ENCODE peak calls at places on chromosomes 2 and 18, in five cellular contexts. K is stimulated activated CD4-positive, alpha-beta T cell treated with anti-CD3 and anti-CD28 coated beads, Interleukin-4, amount 100 ng/mL, for 48 hours; C is non-pigmented ciliary epithelial cell; Q is central memory CD4-positive, alpha-beta T cell; S is Ammon's horn. F is an unnamed sample.

GRCh38 chr2:220856486-220856885 is 715.6 kb downstream of the EPHA4 start:
- DNase-seq in K (no peak), C (no peak), Q (no peak), S (no peak), F (no peak)

GRCh38 chr2:18009891-18010290 is 131.4 kb downstream of the KCNS3 start:
- DNase-seq in K (no peak), C (no peak), Q (no peak), S (no peak), F (no peak)

GRCh38 chr18:76821356-76821874 is 942 bp upstream of the ZNF236 start:
- DNase-seq in K (no peak), C (no peak), Q (no peak), S (no peak), F (no peak)

GRCh38 chr2:241138471-241138870 is 10.8 kb downstream of the PASK start:
- DNase-seq in K (no peak), C (no peak), Q (no peak), S (no peak), F (no peak)

GRCh38 chr2:118169359-118170005 is 81.2 kb downstream of the INSIG2 start:
- DNase-seq in K (no peak), C (no peak), Q (peak; percentile 8), S (no peak), F (no peak)

GRCh38 chr18:49016648-49017539 is 66.1 kb upstream of the SMAD7 start:
- DNase-seq in K (no peak), C (no peak), Q (no peak), S (no peak), F (no peak)

GRCh38 chr18:47587587-47587986 is 336.1 kb upstream of the SKOR2 start:
- DNase-seq in K (no peak), C (no peak), Q (no peak), S (no peak), F (no peak)

GRCh38 chr2:210323003-210323402 is 8.0 kb upstream of the MYL1 start:
- DNase-seq in K (no peak), C (no peak), Q (no peak), S (no peak), F (no peak)

GRCh38 chr2:85588218-85589044 is 4.2 kb downstream of the VAMP5 start:
- DNase-seq in K (no peak), C (no peak), Q (no peak), S (no peak), F (no peak)

GRCh38 chr2:121910139-121910538 is 154.7 kb downstream of the TSN start:
- DNase-seq in K (no peak), C (no peak), Q (no peak), S (no peak), F (no peak)

GRCh38 chr2:234335676-234336228 is 161.1 kb downstream of the ARL4C start:
- DNase-seq in K (peak; percentile 28), C (no peak), Q (peak; percentile 77), S (peak; percentile 84), F (no peak)

GRCh38 chr18:36692331-36692730 is 136.5 kb downstream of the TPGS2 start:
- DNase-seq in K (no peak), C (peak; percentile 56), Q (no peak), S (no peak), F (no peak)

GRCh38 chr18:12884521-12885323 is 685 bp upstream of the PTPN2 start:
- DNase-seq in K (no peak), C (no peak), Q (no peak), S (no peak), F (no peak)

GRCh38 chr2:216216951-216217903 is 108.1 kb downstream of the XRCC5 start:
- DNase-seq in K (no peak), C (no peak), Q (no peak), S (no peak), F (no peak)

GRCh38 chr2:238285653-238286082 is 2.7 kb downstream of the PER2 start:
- DNase-seq in K (no peak), C (peak; percentile 57), Q (no peak), S (peak; percentile 73), F (peak; percentile 74)

GRCh38 chr2:130743278-130743677 is 12.1 kb upstream of the AMER3 start:
- DNase-seq in K (no peak), C (no peak), Q (no peak), S (no peak), F (no peak)

GRCh38 chr18:78875268-78875997 is 104.2 kb upstream of the SALL3 start:
- DNase-seq in K (peak; percentile 17), C (no peak), Q (no peak), S (peak; percentile 72), F (peak; percentile 41)

GRCh38 chr2:33728106-33728505 is 129.0 kb upstream of the FAM98A start:
- DNase-seq in K (no peak), C (no peak), Q (no peak), S (no peak), F (no peak)

GRCh38 chr2:241893265-241893664 is 23.7 kb downstream of the RTP5 start:
- DNase-seq in K (no peak), C (no peak), Q (no peak), S (no peak), F (no peak)

GRCh38 chr2:38076710-38077430 is 919 bp upstream of the CYP1B1 start:
- DNase-seq in K (peak; percentile 79), C (no peak), Q (no peak), S (no peak), F (peak; percentile 58)

GRCh38 chr2:215863687-215864086 is 149.7 kb downstream of the MREG start:
- DNase-seq in K (no peak), C (no peak), Q (no peak), S (no peak), F (no peak)

GRCh38 chr2:96305979-96306308 is 598 bp upstream of the SNRNP200 start:
- DNase-seq in K (no peak), C (no peak), Q (no peak), S (no peak), F (no peak)

GRCh38 chr2:191038741-191039140 is 24.8 kb upstream of the STAT1 start:
- DNase-seq in K (no peak), C (no peak), Q (no peak), S (no peak), F (no peak)

GRCh38 chr2:85621338-85621737 is 5.4 kb downstream of the USP39 start:
- DNase-seq in K (no peak), C (no peak), Q (no peak), S (no peak), F (no peak)

GRCh38 chr2:24830351-24830750 is 37.1 kb downstream of the CENPO start:
- DNase-seq in K (no peak), C (no peak), Q (no peak), S (peak; percentile 48), F (no peak)

GRCh38 chr2:64534363-64534762 is 10.2 kb downstream of the AFTPH start:
- DNase-seq in K (no peak), C (no peak), Q (no peak), S (no peak), F (no peak)

F was measured in NCI-H774.